ENCODE peak calls at places on chromosomes 3 and 15, in four cellular contexts. One of them, this sample, is unnamed.

GRCh38 chr3:12400795-12401194 is 83.5 kb upstream of the TSEN2 start:
- DNase-seq in psoas muscle: no peak
- DNase-seq in activated T-helper 9 cell treated with anti-CD3 and anti-CD28 coated beads, Interleukin-2, amount 50 U/mL, for 16 hours: no peak
- DNase-seq in CD8-positive, alpha-beta T cell: no peak
- DNase-seq in this sample: no peak

GRCh38 chr3:195075941-195076875 is 194.8 kb downstream of the XXYLT1 start:
- DNase-seq in psoas muscle: no peak
- DNase-seq in activated T-helper 9 cell treated with anti-CD3 and anti-CD28 coated beads, Interleukin-2, amount 50 U/mL, for 16 hours: no peak
- DNase-seq in CD8-positive, alpha-beta T cell: no peak
- DNase-seq in this sample: no peak

GRCh38 chr15:84795186-84795585 is 22.0 kb upstream of the ALPK3 start:
- DNase-seq in psoas muscle: no peak
- DNase-seq in activated T-helper 9 cell treated with anti-CD3 and anti-CD28 coated beads, Interleukin-2, amount 50 U/mL, for 16 hours: no peak
- DNase-seq in CD8-positive, alpha-beta T cell: no peak
- DNase-seq in this sample: no peak

GRCh38 chr3:170058127-170058526 is 20.3 kb downstream of the GPR160 start:
- DNase-seq in psoas muscle: no peak
- DNase-seq in activated T-helper 9 cell treated with anti-CD3 and anti-CD28 coated beads, Interleukin-2, amount 50 U/mL, for 16 hours: no peak
- DNase-seq in CD8-positive, alpha-beta T cell: no peak
- DNase-seq in this sample: no peak

GRCh38 chr15:28081594-28081993 is 17.5 kb downstream of the OCA2 start:
- DNase-seq in psoas muscle: no peak
- DNase-seq in activated T-helper 9 cell treated with anti-CD3 and anti-CD28 coated beads, Interleukin-2, amount 50 U/mL, for 16 hours: no peak
- DNase-seq in CD8-positive, alpha-beta T cell: no peak
- DNase-seq in this sample: no peak

GRCh38 chr15:23616536-23616935 is 31.1 kb downstream of the MAGEL2 start:
- DNase-seq in psoas muscle: no peak
- DNase-seq in activated T-helper 9 cell treated with anti-CD3 and anti-CD28 coated beads, Interleukin-2, amount 50 U/mL, for 16 hours: no peak
- DNase-seq in CD8-positive, alpha-beta T cell: no peak
- DNase-seq in this sample: no peak

GRCh38 chr3:155908086-155908485 is 37.6 kb downstream of the GMPS start:
- DNase-seq in psoas muscle: no peak
- DNase-seq in activated T-helper 9 cell treated with anti-CD3 and anti-CD28 coated beads, Interleukin-2, amount 50 U/mL, for 16 hours: no peak
- DNase-seq in CD8-positive, alpha-beta T cell: no peak
- DNase-seq in this sample: no peak

GRCh38 chr3:53850895-53851294 is 4.5 kb downstream of the IL17RB start:
- DNase-seq in psoas muscle: no peak
- DNase-seq in activated T-helper 9 cell treated with anti-CD3 and anti-CD28 coated beads, Interleukin-2, amount 50 U/mL, for 16 hours: no peak
- DNase-seq in CD8-positive, alpha-beta T cell: no peak
- DNase-seq in this sample: peak

GRCh38 chr3:193768069-193768391 is 175.0 kb downstream of the OPA1 start:
- DNase-seq in psoas muscle: no peak
- DNase-seq in activated T-helper 9 cell treated with anti-CD3 and anti-CD28 coated beads, Interleukin-2, amount 50 U/mL, for 16 hours: no peak
- DNase-seq in CD8-positive, alpha-beta T cell: no peak
- DNase-seq in this sample: peak

GRCh38 chr3:20648294-20648693 is 462.3 kb upstream of the SGO1 start:
- DNase-seq in psoas muscle: no peak
- DNase-seq in activated T-helper 9 cell treated with anti-CD3 and anti-CD28 coated beads, Interleukin-2, amount 50 U/mL, for 16 hours: no peak
- DNase-seq in CD8-positive, alpha-beta T cell: no peak
- DNase-seq in this sample: no peak

GRCh38 chr3:30597131-30597768 is 9.2 kb upstream of the TGFBR2 start:
- DNase-seq in psoas muscle: no peak
- DNase-seq in activated T-helper 9 cell treated with anti-CD3 and anti-CD28 coated beads, Interleukin-2, amount 50 U/mL, for 16 hours: no peak
- DNase-seq in CD8-positive, alpha-beta T cell: no peak
- DNase-seq in this sample: no peak

GRCh38 chr3:189839576-189839975 is 208.4 kb downstream of the TP63 start:
- DNase-seq in psoas muscle: no peak
- DNase-seq in activated T-helper 9 cell treated with anti-CD3 and anti-CD28 coated beads, Interleukin-2, amount 50 U/mL, for 16 hours: no peak
- DNase-seq in CD8-positive, alpha-beta T cell: no peak
- DNase-seq in this sample: no peak

GRCh38 chr15:27598251-27599045 is 500.7 kb downstream of the OCA2 start:
- DNase-seq in psoas muscle: no peak
- DNase-seq in activated T-helper 9 cell treated with anti-CD3 and anti-CD28 coated beads, Interleukin-2, amount 50 U/mL, for 16 hours: no peak
- DNase-seq in CD8-positive, alpha-beta T cell: no peak
- DNase-seq in this sample: no peak

GRCh38 chr3:66035763-66036477 is 2.8 kb downstream of the MAGI1 start:
- DNase-seq in psoas muscle: no peak
- DNase-seq in activated T-helper 9 cell treated with anti-CD3 and anti-CD28 coated beads, Interleukin-2, amount 50 U/mL, for 16 hours: no peak
- DNase-seq in CD8-positive, alpha-beta T cell: no peak
- DNase-seq in this sample: no peak

GRCh38 chr3:20246662-20247061 is 60.7 kb upstream of the SGO1 start:
- DNase-seq in psoas muscle: no peak
- DNase-seq in activated T-helper 9 cell treated with anti-CD3 and anti-CD28 coated beads, Interleukin-2, amount 50 U/mL, for 16 hours: no peak
- DNase-seq in CD8-positive, alpha-beta T cell: no peak
- DNase-seq in this sample: no peak

This sample was measured in tibial nerve.